ENCODE peak calls at places on chromosomes 6 and 20, in four cellular contexts. One of them, this sample, is unnamed. For H4K20me1, the result is how much of the 10 kb centered on the place peaks cover.

GRCh38 chr6:158257781-158258180 is 54.5 kb upstream of the TULP4 start:
- DNase-seq in PC-3: no peak
- DNase-seq in MM.1S: peak
- DNase-seq in mammary epithelial cell: no peak
- DNase-seq in this sample: no peak

GRCh38 chr6:7615611-7616383 is 25.8 kb downstream of the SNRNP48 start:
- DNase-seq in PC-3: peak
- DNase-seq in MM.1S: peak
- DNase-seq in mammary epithelial cell: peak
- DNase-seq in this sample: peak

GRCh38 chr6:20572940-20573339 is 38.7 kb downstream of the CDKAL1 start:
- DNase-seq in PC-3: peak
- DNase-seq in mammary epithelial cell: peak
- DNase-seq in MM.1S: no peak
- DNase-seq in this sample: no peak

GRCh38 chr20:10469599-10469998 is 34.5 kb downstream of the SLX4IP start:
- DNase-seq in MM.1S: peak
- DNase-seq in PC-3: peak
- DNase-seq in mammary epithelial cell: peak
- DNase-seq in this sample: peak

GRCh38 chr6:128007658-128008057 is 106.8 kb upstream of the THEMIS start:
- DNase-seq in mammary epithelial cell: no peak
- DNase-seq in PC-3: no peak
- DNase-seq in MM.1S: no peak
- DNase-seq in this sample: no peak

GRCh38 chr6:40249935-40250334 is 315.7 kb upstream of the MOCS1 start:
- DNase-seq in PC-3: no peak
- DNase-seq in MM.1S: no peak
- DNase-seq in mammary epithelial cell: no peak
- DNase-seq in this sample: no peak

GRCh38 chr20:55348201-55348600 is 657.1 kb downstream of the CBLN4 start:
- DNase-seq in MM.1S: no peak
- DNase-seq in mammary epithelial cell: no peak
- DNase-seq in PC-3: no peak
- DNase-seq in this sample: no peak

GRCh38 chr6:11969092-11969491 is 43.0 kb upstream of the HIVEP1 start:
- DNase-seq in MM.1S: no peak
- DNase-seq in PC-3: no peak
- DNase-seq in mammary epithelial cell: no peak
- DNase-seq in this sample: no peak

GRCh38 chr6:92777146-92777740 is 642.1 kb downstream of the EPHA7 start:
- DNase-seq in mammary epithelial cell: peak
- DNase-seq in PC-3: peak
- DNase-seq in MM.1S: peak
- DNase-seq in this sample: peak

GRCh38 chr6:49070411-49070810 is 392.6 kb downstream of the MMUT start:
- DNase-seq in PC-3: no peak
- DNase-seq in mammary epithelial cell: no peak
- DNase-seq in MM.1S: no peak
- DNase-seq in this sample: no peak

GRCh38 chr20:31542201-31542842 is 28.1 kb downstream of the HM13 start:
- DNase-seq in mammary epithelial cell: peak
- DNase-seq in MM.1S: no peak
- DNase-seq in PC-3: peak
- DNase-seq in this sample: no peak

GRCh38 chr6:117549606-117550005 is 52.7 kb downstream of the GOPC start:
- DNase-seq in mammary epithelial cell: no peak
- DNase-seq in PC-3: no peak
- DNase-seq in MM.1S: peak
- DNase-seq in this sample: no peak

GRCh38 chr20:8209061-8209460 is 77.0 kb downstream of the PLCB1 start:
- DNase-seq in MM.1S: peak
- DNase-seq in PC-3: no peak
- DNase-seq in mammary epithelial cell: no peak
- DNase-seq in this sample: no peak

GRCh38 chr6:37136821-37137200 is 33.1 kb upstream of the PIM1 start:
- DNase-seq in MM.1S: no peak
- DNase-seq in PC-3: no peak
- DNase-seq in mammary epithelial cell: no peak
- DNase-seq in this sample: no peak
- H3K4me3 ChIP-seq in MM.1S: no peak
- H3K4me3 ChIP-seq in PC-3: peak
- H3K4me3 ChIP-seq in mammary epithelial cell: no peak
- H3K4me3 ChIP-seq in this sample: no peak

DNA sequence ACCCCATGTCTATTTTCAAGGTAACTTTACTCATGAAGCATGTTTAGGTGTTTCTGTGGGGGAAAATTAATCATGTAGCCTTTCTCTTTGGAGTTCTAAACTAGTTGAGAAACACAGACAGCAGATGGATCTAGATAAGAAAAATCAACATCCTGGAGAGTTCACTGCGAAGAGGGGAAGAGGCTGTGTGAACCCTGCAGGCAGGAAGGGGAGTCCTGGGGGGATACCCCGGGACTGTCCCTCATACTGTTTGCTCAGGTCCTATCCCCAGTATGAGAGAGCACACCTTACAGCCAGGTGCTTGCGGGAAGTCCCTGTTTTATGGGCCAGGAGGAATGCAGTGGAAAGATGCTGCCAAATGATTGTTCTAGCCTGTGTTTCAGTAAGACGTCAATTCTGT is 32.7 kb downstream of the CHMP4B start:
- DNase-seq in MM.1S: peak
- DNase-seq in mammary epithelial cell: peak
- DNase-seq in PC-3: peak
- DNase-seq in this sample: no peak
- H4K20me1 ChIP-seq in MM.1S: under half
- H4K20me1 ChIP-seq in mammary epithelial cell: under half
- H4K20me1 ChIP-seq in PC-3: under half
- H4K20me1 ChIP-seq in this sample: under half

DNA sequence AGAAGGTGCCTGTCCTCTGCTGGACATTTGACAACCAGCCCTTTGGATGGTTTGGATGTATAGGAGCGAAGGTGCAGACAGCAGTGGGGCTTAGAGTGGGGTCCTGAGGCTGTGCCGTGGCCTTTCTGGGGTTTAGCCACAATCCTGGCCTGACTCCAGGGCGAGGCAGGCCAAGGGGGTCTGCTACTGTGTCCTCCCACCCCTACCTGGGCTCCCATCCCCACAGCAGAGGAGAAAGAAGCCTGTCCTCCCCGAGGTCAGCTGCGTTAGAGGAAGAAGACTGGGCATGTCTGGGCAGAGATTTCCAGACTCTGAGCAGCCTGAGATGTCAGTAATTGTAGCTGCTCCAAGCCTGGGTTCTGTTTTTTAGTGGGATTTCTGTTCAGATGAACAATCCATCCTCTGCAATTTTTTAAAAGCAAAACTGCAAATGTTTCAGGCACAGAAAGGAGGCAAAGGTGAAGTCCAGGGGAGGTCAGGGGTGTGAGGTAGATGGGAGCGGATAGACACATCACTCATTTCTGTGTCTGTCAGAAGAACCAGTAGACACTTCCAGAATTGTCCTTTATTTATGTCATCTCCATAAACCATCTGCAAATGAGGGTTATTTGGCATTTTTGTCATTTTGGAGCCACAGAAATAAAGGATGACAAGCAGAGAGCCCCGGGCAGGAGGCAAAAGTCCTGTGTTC is 1.3 kb upstream of the CDKN1A start:
- DNase-seq in mammary epithelial cell: peak
- DNase-seq in PC-3: no peak
- DNase-seq in MM.1S: no peak
- DNase-seq in this sample: no peak
- H3K4me3 ChIP-seq in mammary epithelial cell: peak
- H3K4me3 ChIP-seq in PC-3: no peak
- H3K4me3 ChIP-seq in MM.1S: no peak
- H3K4me3 ChIP-seq in this sample: no peak

GRCh38 chr20:60447703-60448102 is 489.5 kb downstream of the CDH26 start:
- DNase-seq in PC-3: no peak
- DNase-seq in mammary epithelial cell: no peak
- DNase-seq in MM.1S: no peak
- DNase-seq in this sample: no peak
- H4K20me1 ChIP-seq in PC-3: under half
- H4K20me1 ChIP-seq in mammary epithelial cell: under half
- H4K20me1 ChIP-seq in MM.1S: under half
- H4K20me1 ChIP-seq in this sample: under half

GRCh38 chr6:24743265-24743943 is 24.4 kb upstream of the C6orf62 start:
- DNase-seq in MM.1S: no peak
- DNase-seq in mammary epithelial cell: peak
- DNase-seq in PC-3: peak
- DNase-seq in this sample: no peak
- H3K4me3 ChIP-seq in MM.1S: no peak
- H3K4me3 ChIP-seq in mammary epithelial cell: peak
- H3K4me3 ChIP-seq in PC-3: peak
- H3K4me3 ChIP-seq in this sample: peak